ENCODE peak calls at places on chromosomes 13 and 19, in eight cellular contexts. Q is left ventricle myocardium inferior, J is mammary epithelial cell, P is stomach, B is mucosa of descending colon, U is A549, G is psoas muscle, E is spleen. X is an unnamed sample.

GRCh38 chr19:53927745-53928144 is 18.7 kb downstream of the CACNG7 start:
- DNase-seq in J (peak; percentile 29), Q (no peak), U (no peak), G (no peak), E (no peak), B (no peak), P (no peak), X (peak; percentile 79)

GRCh38 chr13:95784161-95784880 is 107.4 kb downstream of the DNAJC3 start:
- DNase-seq in Q (no peak), B (no peak), J (peak; percentile 22), P (no peak), U (peak; percentile 4), G (no peak), E (no peak), X (peak; percentile 90)

GRCh38 chr19:13398780-13399726 is 107.2 kb downstream of the CACNA1A start:
- DNase-seq in B (no peak), J (peak; percentile 90), Q (peak; percentile 19), U (peak; percentile 13), G (no peak), E (no peak), P (no peak), X (no peak)

GRCh38 chr13:36801035-36801434 is 18.0 kb upstream of the RFXAP start:
- DNase-seq in P (no peak), Q (no peak), J (peak; percentile 29), G (no peak), B (no peak), E (no peak), U (no peak), X (no peak)

GRCh38 chr19:7533281-7533819 is 2.2 kb upstream of the PNPLA6 start:
- DNase-seq in G (peak; percentile 80), J (no peak), P (peak; percentile 61), U (no peak), Q (peak; percentile 76), B (peak; percentile 80), E (peak; percentile 84), X (no peak)

GRCh38 chr13:71454509-71454908 is 412.5 kb downstream of the DACH1 start:
- DNase-seq in J (no peak), Q (no peak), B (no peak), G (no peak), P (no peak), U (no peak), E (no peak), X (no peak)

GRCh38 chr19:2336528-2337328 is 8.2 kb downstream of the SPPL2B start:
- DNase-seq in G (no peak), J (no peak), E (no peak), P (no peak), U (no peak), B (no peak), Q (no peak), X (no peak)

GRCh38 chr13:80858131-80858530 is 517.2 kb upstream of the SPRY2 start:
- DNase-seq in P (no peak), E (no peak), Q (no peak), B (no peak), G (no peak), U (no peak), J (no peak), X (no peak)

GRCh38 chr13:49560270-49561063 is 24.9 kb downstream of the RCBTB1 start:
- DNase-seq in E (no peak), U (peak; percentile 9), P (peak; percentile 74), B (no peak), J (peak; percentile 53), G (no peak), Q (no peak), X (peak; percentile 70)

GRCh38 chr19:19662866-19663291 is 597 bp downstream of the ATP13A1 start:
- DNase-seq in E (no peak), Q (peak; percentile 34), B (no peak), G (no peak), J (no peak), P (no peak), U (no peak), X (no peak)

GRCh38 chr13:59710995-59711701 is 452.6 kb downstream of the DIAPH3 start:
- DNase-seq in B (no peak), U (no peak), J (no peak), E (no peak), Q (no peak), P (no peak), G (no peak), X (no peak)

GRCh38 chr19:10104665-10105221 is 1.4 kb upstream of the PPAN start:
- DNase-seq in P (no peak), J (no peak), E (peak; percentile 87), U (no peak), B (no peak), Q (no peak), G (no peak), X (no peak)

GRCh38 chr19:55377356-55378131 is 918 bp downstream of the TMEM190 start:
- DNase-seq in U (no peak), E (no peak), G (no peak), J (no peak), P (no peak), B (no peak), Q (no peak), X (no peak)

GRCh38 chr13:26133851-26134250 is 82.0 kb upstream of the SHISA2 start:
- DNase-seq in Q (no peak), G (no peak), J (no peak), U (no peak), B (no peak), E (no peak), P (no peak), X (no peak)

GRCh38 chr13:44437356-44438233 is 64.0 kb downstream of the SERP2 start:
- DNase-seq in E (no peak), G (no peak), Q (no peak), U (no peak), P (no peak), B (no peak), J (peak; percentile 48), X (peak; percentile 49)

GRCh38 chr19:5765220-5765619 is 19.3 kb downstream of the PRR22 start:
- DNase-seq in Q (no peak), B (no peak), P (no peak), U (no peak), J (no peak), E (no peak), G (no peak), X (no peak)

GRCh38 chr19:1618157-1619093 is 13.2 kb upstream of the UQCR11 start:
- DNase-seq in E (no peak), U (peak; percentile 72), Q (no peak), G (no peak), B (peak; percentile 61), P (peak; percentile 39), J (peak; percentile 24), X (peak; percentile 26)

GRCh38 chr19:17779281-17779930 is 15.5 kb upstream of the B3GNT3 start:
- DNase-seq in U (peak; percentile 52), Q (no peak), G (peak; percentile 39), J (no peak), B (no peak), E (peak; percentile 87), P (no peak), X (peak; percentile 74)
- H3K4me3 ChIP-seq in U (peak overlapping the region; percentile 56), Q (peak overlapping the region; percentile 25), G (no peak overlapping the region), J (no peak overlapping the region), B (no peak overlapping the region), E (peak overlapping the region; percentile 36), P (peak overlapping the region; percentile 39), X (no peak overlapping the region)

DNA sequence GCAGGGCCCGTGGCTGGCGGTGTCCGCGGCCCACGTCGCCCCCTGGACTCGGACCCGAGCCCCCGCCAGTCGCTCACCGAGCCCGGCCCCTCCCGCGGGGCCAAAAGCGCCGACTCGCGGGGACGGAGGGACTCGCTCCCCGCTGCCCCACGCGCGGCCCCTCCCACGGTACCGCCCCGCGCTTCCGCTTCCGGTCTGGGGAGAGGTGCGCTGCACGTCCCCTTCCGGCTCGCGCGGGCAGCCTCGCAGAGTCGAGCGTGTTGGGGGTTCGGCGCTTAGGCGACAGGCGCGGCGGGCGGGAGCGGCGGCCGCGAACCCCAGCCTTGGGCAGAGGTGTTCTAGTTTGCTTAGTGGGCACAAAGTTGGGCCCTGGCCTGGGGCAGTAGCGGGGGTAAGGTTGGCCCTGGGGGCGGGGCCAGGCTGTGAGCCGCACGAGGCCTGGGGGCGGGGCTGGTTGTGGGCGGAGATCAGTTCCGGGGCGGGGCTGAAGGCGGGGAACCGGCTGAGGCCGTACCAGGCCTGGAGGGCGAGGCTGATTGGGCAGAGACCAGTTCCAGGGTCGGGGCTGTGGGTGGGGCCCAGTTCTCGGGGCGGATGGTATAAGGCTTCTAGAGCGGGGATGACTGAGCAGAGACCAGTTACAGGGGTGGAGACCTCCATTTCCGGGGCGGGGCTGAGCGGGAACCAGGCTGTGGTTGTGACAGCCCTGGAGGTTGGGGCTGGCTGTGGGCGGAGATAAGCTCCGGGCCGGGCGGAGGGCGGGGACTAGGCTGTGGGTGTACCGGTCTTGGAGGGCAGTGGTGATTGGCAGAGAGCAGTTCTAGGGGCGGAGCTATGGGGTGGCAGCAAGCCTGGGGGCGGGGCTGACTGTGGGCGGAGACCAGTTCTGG is at the start of the genes MBD3L1 and ZNF558:
- DNase-seq in G (peak; percentile 99), Q (peak; percentile 99), J (peak; percentile 95), P (peak; percentile 97), E (peak; percentile 100), B (peak; percentile 99), U (peak; percentile 83), X (peak; percentile 99)
- TF ChIP-seq CTCF in G (peak; percentile 32), Q (peak; percentile 61), J (no peak), P (no peak), E (no peak), B (peak; percentile 26), U (peak; percentile 39), X (peak; percentile 33)

DNA sequence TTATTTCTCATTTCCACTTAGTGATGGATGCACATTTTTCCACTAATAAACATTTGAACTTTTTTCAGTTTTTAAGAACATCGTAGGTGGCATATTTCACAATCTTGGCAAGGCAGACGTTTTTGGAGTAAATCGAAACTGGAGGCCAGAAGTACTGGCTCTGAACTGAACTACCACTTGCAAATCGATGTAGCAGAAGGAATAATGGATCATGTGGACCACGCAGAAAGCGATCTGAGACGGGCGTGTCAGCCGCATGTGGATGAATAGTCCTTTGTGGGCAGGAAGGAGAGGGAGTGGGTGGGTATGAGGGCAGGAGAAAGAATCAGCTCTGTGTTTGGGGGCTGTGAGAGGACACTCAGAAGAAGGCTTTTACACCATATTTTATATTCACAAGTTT is 90.4 kb downstream of the COL4A2 start:
- DNase-seq in B (no peak), G (no peak), E (no peak), J (peak; percentile 67), P (no peak), Q (no peak), U (no peak), X (peak; percentile 90)
- H3K4me1 ChIP-seq in B (no peaks in the 10 kb centered on the region), G (peaks cover 9% of the 10 kb centered on the region), E (peaks cover 20% of the 10 kb centered on the region), J (peaks cover 24% of the 10 kb centered on the region), P (peaks cover 43% of the 10 kb centered on the region), Q (peaks cover 88% of the 10 kb centered on the region), U (peaks cover 20% of the 10 kb centered on the region), X (peaks cover 10% of the 10 kb centered on the region)

DNA sequence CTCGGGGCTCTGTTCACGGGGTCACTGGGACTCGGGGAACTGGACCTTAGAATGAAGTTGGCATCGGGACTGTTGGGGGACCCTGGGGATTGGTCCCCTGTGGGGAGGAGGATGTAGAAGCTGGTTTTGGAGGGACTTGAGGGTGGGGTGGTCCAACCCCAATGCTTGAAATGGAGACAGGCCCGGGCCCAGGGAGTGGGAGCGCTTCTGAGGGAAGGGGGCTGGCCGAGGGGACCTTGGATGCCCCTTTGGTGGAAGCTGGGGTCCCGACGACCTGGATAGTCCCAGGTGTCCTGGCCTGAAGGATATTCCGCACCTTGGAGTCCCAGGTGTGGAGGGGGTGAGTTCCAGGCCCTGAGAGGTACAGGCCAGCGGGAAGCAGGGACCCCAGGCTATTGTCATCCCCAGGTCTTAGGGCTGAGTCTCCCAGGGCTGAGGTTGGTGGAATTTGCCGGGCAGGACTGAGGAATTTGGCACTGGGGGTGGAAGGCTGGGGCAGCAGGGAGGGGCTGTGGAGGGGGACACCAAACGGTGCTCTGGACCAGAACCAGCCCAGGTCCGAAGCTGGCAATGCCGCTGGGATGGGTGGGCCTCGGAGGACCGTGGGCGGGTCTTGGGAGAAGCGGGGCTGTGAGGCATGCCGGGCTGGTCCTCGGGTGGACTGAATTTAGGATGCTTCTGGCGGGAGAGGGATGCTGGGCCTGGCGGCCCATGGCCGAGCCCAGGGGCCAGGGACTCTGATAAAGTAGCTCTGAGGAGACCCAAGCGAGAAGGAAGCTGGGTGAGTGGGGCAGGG is 1.8 kb downstream of the HDGFL2 start:
- DNase-seq in U (no peak), P (no peak), G (no peak), E (no peak), Q (no peak), J (no peak), B (no peak), X (peak; percentile 19)
- H3K4me3 ChIP-seq in U (peak overlapping the region; percentile 27), P (peak overlapping the region; percentile 71), G (peak overlapping the region; percentile 91), E (peak overlapping the region; percentile 95), Q (peak overlapping the region; percentile 98), J (peak overlapping the region; percentile 40), B (no peak overlapping the region), X (peak overlapping the region; percentile 91)

X was measured in cardiac muscle cell.